ENCODE peak calls at places on chromosomes 6 and 20, in four cellular contexts. One of them, this sample, is unnamed.

GRCh38 chr6:167588181-167588919 is 238.4 kb upstream of the AFDN start:
- DNase-seq in body of pancreas: no peak
- DNase-seq in heart left ventricle: no peak
- DNase-seq in ovary: no peak
- DNase-seq in this sample: no peak

GRCh38 chr20:45290677-45291355 is 15.8 kb upstream of the RBPJL start:
- DNase-seq in body of pancreas: peak
- DNase-seq in heart left ventricle: peak
- DNase-seq in ovary: peak
- DNase-seq in this sample: peak

GRCh38 chr6:143629104-143630080 is 48.4 kb upstream of the PHACTR2 start:
- DNase-seq in heart left ventricle: no peak
- DNase-seq in ovary: no peak
- DNase-seq in body of pancreas: no peak
- DNase-seq in this sample: no peak

GRCh38 chr6:162622572-162622971 is 105.0 kb downstream of the PRKN start:
- DNase-seq in heart left ventricle: no peak
- DNase-seq in body of pancreas: no peak
- DNase-seq in ovary: no peak
- DNase-seq in this sample: no peak

GRCh38 chr20:16555754-16556153 is 17.5 kb downstream of the KIF16B start:
- DNase-seq in ovary: no peak
- DNase-seq in heart left ventricle: no peak
- DNase-seq in body of pancreas: no peak
- DNase-seq in this sample: no peak

GRCh38 chr20:35619196-35620095 is 3.8 kb downstream of the SPAG4 start:
- DNase-seq in ovary: peak
- DNase-seq in body of pancreas: peak
- DNase-seq in heart left ventricle: peak
- DNase-seq in this sample: peak

GRCh38 chr6:10310826-10311225 is 104.0 kb downstream of the TFAP2A start:
- DNase-seq in heart left ventricle: no peak
- DNase-seq in ovary: no peak
- DNase-seq in body of pancreas: no peak
- DNase-seq in this sample: no peak

GRCh38 chr6:47509937-47510336 is 32.3 kb downstream of the CD2AP start:
- DNase-seq in ovary: no peak
- DNase-seq in heart left ventricle: no peak
- DNase-seq in body of pancreas: no peak
- DNase-seq in this sample: no peak

GRCh38 chr20:4949833-4950178 is 51.5 kb downstream of the SLC23A2 start:
- DNase-seq in ovary: no peak
- DNase-seq in heart left ventricle: no peak
- DNase-seq in body of pancreas: no peak
- DNase-seq in this sample: peak

GRCh38 chr6:35707714-35708407 is 19.1 kb upstream of the FKBP5 start:
- DNase-seq in body of pancreas: no peak
- DNase-seq in heart left ventricle: no peak
- DNase-seq in ovary: no peak
- DNase-seq in this sample: no peak

GRCh38 chr6:45677381-45677992 is 299.8 kb upstream of the SUPT3H start:
- DNase-seq in ovary: no peak
- DNase-seq in body of pancreas: peak
- DNase-seq in heart left ventricle: peak
- DNase-seq in this sample: no peak

GRCh38 chr20:46216770-46217464 is 91.4 kb downstream of the CDH22 start:
- DNase-seq in heart left ventricle: no peak
- DNase-seq in body of pancreas: no peak
- DNase-seq in ovary: no peak
- DNase-seq in this sample: no peak

GRCh38 chr6:54929245-54929909 is 82.8 kb downstream of the FAM83B start:
- DNase-seq in body of pancreas: no peak
- DNase-seq in ovary: no peak
- DNase-seq in heart left ventricle: no peak
- DNase-seq in this sample: no peak

GRCh38 chr6:12172572-12172971 is 117.6 kb upstream of the EDN1 start:
- DNase-seq in heart left ventricle: no peak
- DNase-seq in body of pancreas: no peak
- DNase-seq in ovary: no peak
- DNase-seq in this sample: no peak

GRCh38 chr6:41572613-41573012 is 26.4 kb downstream of the FOXP4 start:
- DNase-seq in ovary: no peak
- DNase-seq in heart left ventricle: no peak
- DNase-seq in body of pancreas: no peak
- DNase-seq in this sample: no peak

GRCh38 chr20:45341939-45342862 is 6.0 kb downstream of the SDC4 start:
- DNase-seq in ovary: peak
- DNase-seq in heart left ventricle: peak
- DNase-seq in body of pancreas: peak
- DNase-seq in this sample: peak

GRCh38 chr6:136607932-136608772 is 57.9 kb upstream of the MAP7 start:
- DNase-seq in heart left ventricle: peak
- DNase-seq in body of pancreas: peak
- DNase-seq in ovary: peak
- DNase-seq in this sample: peak

GRCh38 chr6:129269891-129270290 is 387.0 kb downstream of the LAMA2 start:
- DNase-seq in body of pancreas: no peak
- DNase-seq in heart left ventricle: no peak
- DNase-seq in ovary: no peak
- DNase-seq in this sample: no peak

GRCh38 chr6:27809067-27809938 is 102.9 kb downstream of the OR2B2 start:
- DNase-seq in body of pancreas: no peak
- DNase-seq in heart left ventricle: no peak
- DNase-seq in ovary: no peak
- DNase-seq in this sample: no peak

GRCh38 chr6:107489636-107490567 is at the start of gene SOBP:
- DNase-seq in ovary: peak
- DNase-seq in heart left ventricle: peak
- DNase-seq in body of pancreas: peak
- DNase-seq in this sample: peak

GRCh38 chr20:34984756-34985261 is 29.1 kb downstream of the MYH7B start:
- DNase-seq in heart left ventricle: peak
- DNase-seq in ovary: no peak
- DNase-seq in body of pancreas: no peak
- DNase-seq in this sample: no peak

GRCh38 chr6:38348366-38348765 is 291.4 kb downstream of the BTBD9 start:
- DNase-seq in body of pancreas: no peak
- DNase-seq in heart left ventricle: no peak
- DNase-seq in ovary: no peak
- DNase-seq in this sample: no peak

GRCh38 chr6:6811151-6812002 is 222.9 kb downstream of the LY86 start:
- DNase-seq in heart left ventricle: peak
- DNase-seq in body of pancreas: peak
- DNase-seq in ovary: peak
- DNase-seq in this sample: no peak

GRCh38 chr20:48760403-48760889 is 67.4 kb downstream of the PREX1 start:
- DNase-seq in body of pancreas: no peak
- DNase-seq in heart left ventricle: peak
- DNase-seq in ovary: no peak
- DNase-seq in this sample: no peak

GRCh38 chr6:113860165-113860955 is 3.2 kb downstream of the MARCKS start:
- DNase-seq in body of pancreas: peak
- DNase-seq in ovary: peak
- DNase-seq in heart left ventricle: peak
- DNase-seq in this sample: peak

GRCh38 chr6:93792751-93793150 is 373.4 kb upstream of the EPHA7 start:
- DNase-seq in heart left ventricle: no peak
- DNase-seq in ovary: no peak
- DNase-seq in body of pancreas: no peak
- DNase-seq in this sample: no peak

GRCh38 chr6:5497896-5498578 is 236.7 kb downstream of the FARS2 start:
- DNase-seq in ovary: no peak
- DNase-seq in heart left ventricle: no peak
- DNase-seq in body of pancreas: no peak
- DNase-seq in this sample: no peak

GRCh38 chr20:1943267-1944002 is 48.2 kb downstream of the SIRPA start:
- DNase-seq in body of pancreas: peak
- DNase-seq in ovary: no peak
- DNase-seq in heart left ventricle: no peak
- DNase-seq in this sample: peak

GRCh38 chr6:21587182-21587924 is 6.2 kb upstream of the SOX4 start:
- DNase-seq in ovary: peak
- DNase-seq in body of pancreas: peak
- DNase-seq in heart left ventricle: peak
- DNase-seq in this sample: peak

GRCh38 chr20:7935027-7935551 is 5.2 kb downstream of the HAO1 start:
- DNase-seq in ovary: no peak
- DNase-seq in heart left ventricle: no peak
- DNase-seq in body of pancreas: no peak
- DNase-seq in this sample: no peak

GRCh38 chr6:46263709-46264091 is 92.9 kb upstream of the ENPP5 start:
- DNase-seq in body of pancreas: no peak
- DNase-seq in ovary: no peak
- DNase-seq in heart left ventricle: no peak
- DNase-seq in this sample: no peak

GRCh38 chr6:138817799-138818198 is 21.9 kb downstream of the ECT2L start:
- DNase-seq in body of pancreas: peak
- DNase-seq in ovary: no peak
- DNase-seq in heart left ventricle: no peak
- DNase-seq in this sample: peak

DNA sequence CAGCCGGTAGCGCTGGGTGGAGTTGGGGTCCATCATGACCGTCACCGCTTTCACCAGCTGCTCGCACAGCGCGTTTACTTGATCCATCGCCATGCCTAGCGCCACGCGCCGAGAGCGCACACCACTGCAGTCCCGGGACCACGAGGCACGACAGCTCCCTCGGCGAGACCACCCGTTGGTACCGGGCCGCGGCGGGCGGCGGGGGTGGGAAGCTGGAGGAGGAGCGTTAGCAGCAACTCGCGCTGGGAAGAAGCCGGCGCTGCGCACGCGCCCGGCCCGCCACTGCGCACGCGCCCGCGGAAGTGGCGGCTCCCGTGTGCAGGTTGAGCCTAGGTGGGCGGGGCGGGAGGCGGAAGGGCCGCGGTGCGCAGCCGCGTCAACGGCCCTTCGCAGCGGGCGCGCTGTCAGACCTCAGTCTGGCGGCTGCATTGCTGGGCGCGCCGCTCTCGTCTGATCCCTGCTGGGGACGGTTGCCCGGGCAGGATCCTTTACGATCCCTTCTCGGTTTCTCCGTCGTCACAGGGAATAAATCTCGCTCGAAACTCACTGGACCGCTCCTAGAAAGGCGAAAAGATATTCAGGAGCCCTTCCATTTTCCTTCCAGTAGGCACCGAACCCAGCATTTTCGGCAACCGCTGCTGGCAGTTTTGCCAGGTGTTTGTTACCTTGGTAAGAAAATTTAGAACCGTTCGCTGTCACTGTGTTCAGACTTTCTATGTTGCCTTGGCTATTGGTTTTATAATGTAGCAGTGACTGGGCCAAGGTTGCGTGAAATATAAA is at the start of the genes POLH and XPO5:
- DNase-seq in body of pancreas: peak
- DNase-seq in ovary: peak
- DNase-seq in heart left ventricle: peak
- DNase-seq in this sample: peak
- TF ChIP-seq POLR2A in body of pancreas: peak
- TF ChIP-seq POLR2A in ovary: no peak
- TF ChIP-seq POLR2A in heart left ventricle: no peak
- TF ChIP-seq POLR2A in this sample: peak

GRCh38 chr6:2157441-2158127 is 87.8 kb downstream of the GMDS start:
- DNase-seq in ovary: no peak
- DNase-seq in heart left ventricle: no peak
- DNase-seq in body of pancreas: no peak
- DNase-seq in this sample: no peak

GRCh38 chr6:2164481-2164880 is 80.9 kb downstream of the GMDS start:
- DNase-seq in heart left ventricle: no peak
- DNase-seq in body of pancreas: no peak
- DNase-seq in ovary: no peak
- DNase-seq in this sample: no peak

GRCh38 chr6:2158596-2159271 is 86.7 kb downstream of the GMDS start:
- DNase-seq in body of pancreas: no peak
- DNase-seq in heart left ventricle: no peak
- DNase-seq in ovary: no peak
- DNase-seq in this sample: peak

GRCh38 chr6:2165216-2165725 is 80.1 kb downstream of the GMDS start:
- DNase-seq in body of pancreas: no peak
- DNase-seq in ovary: no peak
- DNase-seq in heart left ventricle: no peak
- DNase-seq in this sample: no peak

DNA sequence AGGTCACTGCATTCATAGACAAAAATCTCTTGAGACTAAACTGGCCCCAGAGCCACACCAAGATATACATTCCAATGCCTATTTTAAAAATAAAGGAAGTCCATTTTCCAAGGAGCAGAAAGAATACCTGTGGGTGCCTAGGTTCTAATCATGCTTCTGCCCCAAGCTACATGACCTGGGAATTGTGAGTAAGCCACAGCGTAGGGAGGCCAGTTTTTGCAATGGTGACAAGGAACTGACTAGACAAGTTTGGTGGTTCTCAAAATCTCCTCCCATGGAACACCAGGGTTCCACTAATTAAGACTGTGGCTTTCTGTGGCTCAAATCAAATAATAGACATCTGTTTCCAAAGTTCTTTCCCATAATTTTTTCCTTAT is 83.3 kb downstream of the GMDS start:
- DNase-seq in heart left ventricle: no peak
- DNase-seq in body of pancreas: no peak
- DNase-seq in ovary: no peak
- DNase-seq in this sample: no peak
- TF ChIP-seq CTCF in heart left ventricle: no peak
- TF ChIP-seq CTCF in body of pancreas: no peak
- TF ChIP-seq CTCF in ovary: no peak
- TF ChIP-seq CTCF in this sample: no peak

DNA sequence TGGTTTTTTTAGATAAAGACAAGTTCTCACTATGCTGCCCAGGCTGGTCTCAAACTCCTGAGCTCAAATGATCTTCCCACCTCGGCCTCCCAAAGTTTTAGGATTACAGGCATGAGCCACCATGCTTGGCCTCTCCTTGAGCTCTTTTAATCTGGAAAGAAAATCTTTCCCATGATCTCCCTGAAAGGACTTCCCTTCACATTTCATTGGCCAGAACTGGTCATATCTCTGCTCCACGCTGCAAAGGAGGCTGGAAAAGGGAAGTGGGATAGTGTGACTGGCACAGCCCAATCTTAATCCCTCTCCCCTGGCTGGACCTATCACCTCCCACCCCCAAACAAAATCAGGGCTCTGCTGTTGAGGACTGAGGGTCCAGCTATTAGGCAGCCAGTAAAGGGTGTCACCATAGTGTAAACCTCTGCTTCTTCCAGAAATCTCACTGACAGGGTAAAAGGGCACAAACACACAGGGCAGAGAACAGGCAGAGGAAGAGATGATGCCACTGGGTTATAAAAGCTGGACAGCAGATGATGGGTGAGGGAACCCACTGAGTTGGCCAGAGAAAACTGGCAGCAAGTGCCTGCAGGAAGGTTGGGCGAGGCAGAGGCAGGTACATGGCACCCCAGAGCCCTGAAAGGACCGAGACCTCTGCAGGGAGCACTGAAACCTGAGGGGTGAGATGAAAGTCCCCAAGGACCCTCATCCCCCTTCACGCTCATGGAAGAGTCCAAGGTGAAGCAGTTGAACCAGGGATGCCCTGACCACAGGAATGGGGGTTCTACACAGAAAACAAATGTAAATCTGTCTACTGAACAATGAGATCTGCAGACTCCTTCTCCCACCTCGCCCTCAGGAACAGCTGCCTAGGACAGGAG is 83.1 kb upstream of the PTPN1 start:
- DNase-seq in heart left ventricle: no peak
- DNase-seq in body of pancreas: no peak
- DNase-seq in ovary: no peak
- DNase-seq in this sample: no peak
- H3K27ac ChIP-seq in heart left ventricle: no peak
- H3K27ac ChIP-seq in body of pancreas: no peak
- H3K27ac ChIP-seq in ovary: no peak
- H3K27ac ChIP-seq in this sample: peak

GRCh38 chr6:142377112-142377848 is 75.5 kb downstream of the ADGRG6 start:
- DNase-seq in heart left ventricle: no peak
- DNase-seq in ovary: no peak
- DNase-seq in body of pancreas: peak
- DNase-seq in this sample: no peak
- TF ChIP-seq POLR2A in heart left ventricle: no peak
- TF ChIP-seq POLR2A in ovary: no peak
- TF ChIP-seq POLR2A in body of pancreas: no peak
- TF ChIP-seq POLR2A in this sample: no peak